ENCODE peak calls at places on chromosomes 3 and 15, in seven cellular contexts. Z, U, J, T, M, S and D are unnamed samples.
A peak's percentile ranks its signal among the peaks of the same experiment; 100 is the strongest.

GRCh38 chr3:15055019-15055557 is 10.0 kb downstream of the MRPS25 start:
- DNase-seq in Z (no peak), U (peak; percentile 59), J (no peak), T (peak; percentile 32), M (no peak), S (no peak), D (no peak)

GRCh38 chr15:42194502-42194901 is 13.6 kb downstream of the VPS39 start:
- DNase-seq in Z (peak; percentile 44), U (peak; percentile 62), J (no peak), T (peak; percentile 23), M (no peak), S (no peak), D (peak; percentile 75)

GRCh38 chr3:49422379-49423248 is at the start of gene AMT:
- DNase-seq in Z (no peak), U (peak; percentile 30), J (no peak), T (peak; percentile 34), M (no peak), S (no peak), D (no peak)

GRCh38 chr15:41502787-41503668 is 9.4 kb downstream of the ITPKA start:
- DNase-seq in Z (no peak), U (no peak), J (no peak), T (no peak), M (no peak), S (no peak), D (no peak)

GRCh38 chr3:13884851-13885703 is 5.2 kb upstream of the WNT7A start:
- DNase-seq in Z (no peak), U (no peak), J (no peak), T (no peak), M (no peak), S (peak; percentile 73), D (no peak)

GRCh38 chr3:53346922-53347260 is 452 bp downstream of the DCP1A start:
- DNase-seq in Z (no peak), U (no peak), J (no peak), T (no peak), M (no peak), S (no peak), D (no peak)

GRCh38 chr3:150022406-150023238 is 51.9 kb upstream of the PFN2 start:
- DNase-seq in Z (no peak), U (peak; percentile 31), J (no peak), T (peak; percentile 7), M (no peak), S (no peak), D (peak; percentile 55)

GRCh38 chr15:100092034-100092433 is 249.7 kb downstream of the ADAMTS17 start:
- DNase-seq in Z (no peak), U (no peak), J (no peak), T (no peak), M (no peak), S (no peak), D (no peak)

GRCh38 chr3:126512916-126513650 is 4.5 kb downstream of the UROC1 start:
- DNase-seq in Z (peak; percentile 12), U (no peak), J (no peak), T (no peak), M (no peak), S (no peak), D (no peak)

GRCh38 chr3:30475038-30475808 is 131.2 kb upstream of the TGFBR2 start:
- DNase-seq in Z (no peak), U (no peak), J (no peak), T (no peak), M (no peak), S (no peak), D (no peak)

GRCh38 chr3:52891615-52892081 is 5.7 kb downstream of the STIMATE start:
- DNase-seq in Z (peak; percentile 50), U (peak; percentile 64), J (peak; percentile 60), T (no peak), M (peak; percentile 33), S (no peak), D (peak; percentile 24)

GRCh38 chr15:65738649-65739048 is 53.4 kb downstream of the DENND4A start:
- DNase-seq in Z (no peak), U (no peak), J (no peak), T (no peak), M (no peak), S (no peak), D (peak; percentile 2)

GRCh38 chr15:72532991-72533601 is 59.0 kb downstream of the ARIH1 start:
- DNase-seq in Z (no peak), U (no peak), J (no peak), T (no peak), M (no peak), S (peak; percentile 5), D (no peak)

GRCh38 chr15:81002254-81003022 is 1.7 kb downstream of the TLNRD1 start:
- DNase-seq in Z (peak; percentile 38), U (no peak), J (no peak), T (no peak), M (no peak), S (no peak), D (peak; percentile 28)

GRCh38 chr3:139052802-139053600 is 8.3 kb upstream of the PRR23C start:
- DNase-seq in Z (no peak), U (no peak), J (no peak), T (no peak), M (no peak), S (no peak), D (no peak)

GRCh38 chr15:72782274-72782992 is 1.1 kb downstream of the ADPGK start:
- DNase-seq in Z (no peak), U (no peak), J (no peak), T (no peak), M (no peak), S (no peak), D (peak; percentile 8)

GRCh38 chr15:67048281-67049279 is 16.8 kb upstream of the SMAD3 start:
- DNase-seq in Z (peak; percentile 52), U (peak; percentile 96), J (peak; percentile 77), T (peak; percentile 64), M (no peak), S (no peak), D (peak; percentile 87)

GRCh38 chr15:101613130-101614000 is 38.8 kb downstream of the TM2D3 start:
- DNase-seq in Z (no peak), U (peak; percentile 31), J (no peak), T (peak; percentile 25), M (no peak), S (no peak), D (peak; percentile 48)

GRCh38 chr3:66019896-66020295 is 18.8 kb downstream of the MAGI1 start:
- DNase-seq in Z (no peak), U (no peak), J (no peak), T (no peak), M (no peak), S (no peak), D (no peak)

GRCh38 chr15:100457201-100457600 is 71.5 kb downstream of the CERS3 start:
- DNase-seq in Z (no peak), U (peak; percentile 21), J (no peak), T (peak; percentile 62), M (no peak), S (no peak), D (peak; percentile 17)

GRCh38 chr3:196886175-196886574 is 18.5 kb downstream of the SENP5 start:
- DNase-seq in Z (no peak), U (no peak), J (no peak), T (no peak), M (no peak), S (no peak), D (no peak)

GRCh38 chr15:99443768-99444446 is 121.9 kb upstream of the MEF2A start:
- DNase-seq in Z (no peak), U (no peak), J (no peak), T (peak; percentile 34), M (no peak), S (no peak), D (no peak)

GRCh38 chr3:177772908-177773557 is 575.8 kb upstream of the TBL1XR1 start:
- DNase-seq in Z (no peak), U (no peak), J (no peak), T (no peak), M (no peak), S (no peak), D (no peak)

GRCh38 chr3:39637807-39638206 is 170.3 kb downstream of the MOBP start:
- DNase-seq in Z (no peak), U (peak; percentile 48), J (no peak), T (peak; percentile 20), M (no peak), S (no peak), D (peak; percentile 66)
- TF ChIP-seq CTCF in Z (no peak), U (peak; percentile 39), J (no peak), T (peak; percentile 29), M (peak; percentile 20), S (no peak), D (peak; percentile 28)

GRCh38 chr15:45134682-45135604 is 5.1 kb downstream of the DUOX1 start:
- DNase-seq in Z (no peak), U (no peak), J (no peak), T (no peak), M (no peak), S (no peak), D (no peak)
- TF ChIP-seq CTCF in Z (no peak), U (no peak), J (no peak), T (no peak), M (no peak), S (no peak), D (no peak)

DNA sequence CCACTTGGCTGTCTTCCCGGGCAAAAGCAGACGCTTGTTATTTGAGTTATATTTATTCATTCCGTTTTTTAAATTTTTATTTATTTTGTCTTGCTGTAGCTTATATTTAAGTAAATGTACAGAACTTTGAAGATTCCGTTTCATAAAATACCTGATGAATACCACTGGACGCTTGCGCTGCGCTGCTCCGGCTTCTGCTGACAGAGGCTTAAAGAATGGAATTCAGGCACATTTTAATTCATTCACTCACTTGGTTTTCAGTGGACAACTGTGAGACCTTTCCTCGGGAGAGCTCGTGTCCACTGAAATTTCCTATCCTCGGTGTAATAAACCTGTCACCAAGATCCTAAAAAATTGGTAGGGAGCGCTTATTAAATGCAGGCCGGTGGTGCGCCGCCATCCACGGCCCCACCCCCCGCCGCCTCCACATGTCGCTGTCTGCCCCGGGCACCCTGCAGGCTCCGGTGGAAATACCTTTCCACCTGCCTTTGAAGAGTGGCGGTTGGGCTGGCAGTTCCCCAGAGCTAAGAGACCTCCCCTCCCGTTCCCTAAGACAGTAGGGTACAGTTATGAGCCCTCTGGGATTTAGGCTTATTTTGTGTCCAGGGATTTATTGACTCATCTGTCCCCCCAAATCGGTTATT is 62.5 kb upstream of the UBE2E1 start:
- DNase-seq in Z (no peak), U (no peak), J (no peak), T (no peak), M (no peak), S (no peak), D (no peak)
- TF ChIP-seq CTCF in Z (no peak), U (no peak), J (no peak), T (no peak), M (no peak), S (no peak), D (no peak)

DNA sequence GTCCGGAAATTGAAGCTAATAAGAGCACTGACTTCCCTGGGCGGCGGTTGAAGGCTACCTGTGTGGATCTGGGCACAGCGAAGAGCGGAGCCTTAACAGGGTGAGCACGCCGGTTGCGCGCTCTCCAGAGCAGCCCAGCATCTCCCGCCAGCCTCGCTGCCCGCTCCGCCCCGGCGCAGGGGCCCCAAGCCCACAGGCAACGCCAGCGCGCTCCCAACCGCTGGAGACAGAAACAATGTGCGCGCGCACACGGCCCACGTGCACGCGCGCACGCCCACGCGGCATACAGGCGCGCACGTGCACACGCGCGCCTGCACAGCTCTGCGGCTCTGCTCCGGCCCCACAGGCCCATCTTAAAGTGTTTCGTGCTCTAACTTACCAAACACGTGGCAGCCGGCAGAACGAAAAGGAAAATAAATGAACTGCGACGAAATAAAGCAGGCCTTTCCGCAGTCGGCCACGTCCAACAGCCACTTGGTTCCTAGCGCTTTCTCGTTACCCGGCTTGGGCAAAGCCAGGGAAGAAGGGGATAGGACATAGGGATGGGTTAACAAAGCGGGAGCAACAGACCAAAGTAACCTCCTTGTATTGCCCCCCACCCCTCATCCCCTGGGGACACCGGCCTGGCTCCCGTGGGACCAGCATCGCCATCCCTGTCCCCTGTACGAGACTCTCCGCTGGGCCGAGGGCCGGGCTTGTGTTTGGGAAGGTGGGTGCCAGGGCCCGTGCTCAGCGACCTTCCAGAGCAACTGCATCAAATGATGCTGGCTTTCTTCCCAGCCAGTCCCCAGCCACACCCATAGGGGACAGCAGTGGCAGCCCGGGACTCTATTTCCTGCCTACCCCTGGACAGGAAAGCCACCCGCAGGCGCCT is 203.7 kb downstream of the ABHD5 start:
- DNase-seq in Z (no peak), U (peak; percentile 68), J (no peak), T (peak; percentile 83), M (no peak), S (no peak), D (peak; percentile 69)
- TF ChIP-seq CTCF in Z (no peak), U (no peak), J (no peak), T (no peak), M (no peak), S (no peak), D (no peak)